ENCODE peak calls at places on chromosome 19, in five cellular contexts. B is stimulated activated CD4-positive, alpha-beta T cell treated with anti-CD3 and anti-CD28 coated beads, TNF-alpha, amount 100 ng/mL, for 24 hours; Q is osteoblast; N is tibial nerve; H is stimulated activated CD8-positive, alpha-beta memory T cell treated with anti-CD3 and anti-CD28 coated beads, Interleukin-4, amount 100 ng/mL, for 24 hours. F is an unnamed sample.

GRCh38 chr19:34347561-34348165 is 17.3 kb upstream of the GPI start:
- DNase-seq in B (no peak), Q (no peak), N (no peak), H (no peak), F (no peak)

GRCh38 chr19:49441960-49442350 is 628 bp upstream of the SLC17A7 start:
- DNase-seq in B (no peak), Q (peak), N (no peak), H (no peak), F (no peak)

GRCh38 chr19:17214531-17215124 is 529 bp upstream of the USE1 start:
- DNase-seq in B (no peak), Q (peak), N (no peak), H (no peak), F (peak)

GRCh38 chr19:1747285-1748114 is 5.8 kb upstream of the ONECUT3 start:
- DNase-seq in B (peak), Q (peak), N (no peak), H (no peak), F (peak)

GRCh38 chr19:49684251-49684982 is 5.0 kb upstream of the ADM5 start:
- DNase-seq in B (no peak), Q (peak), N (no peak), H (no peak), F (peak)

GRCh38 chr19:48968179-48968661 is 3.1 kb downstream of the FTL start:
- DNase-seq in B (no peak), Q (peak), N (no peak), H (no peak), F (no peak)

GRCh38 chr19:18428173-18428836 is 9.1 kb downstream of the SSBP4 start:
- DNase-seq in B (no peak), Q (peak), N (no peak), H (no peak), F (no peak)

GRCh38 chr19:1001538-1002166 is 1.4 kb downstream of the GRIN3B start:
- DNase-seq in B (peak), Q (peak), N (no peak), H (peak), F (peak)

GRCh38 chr19:34306213-34306661 is 51.9 kb downstream of the GARRE1 start:
- DNase-seq in B (no peak), Q (no peak), N (no peak), H (no peak), F (no peak)

GRCh38 chr19:46265217-46265828 is 31.5 kb upstream of the HIF3A start:
- DNase-seq in B (peak), Q (peak), N (no peak), H (peak), F (peak)

GRCh38 chr19:10292206-10292788 is 2.5 kb downstream of the ICAM5 start:
- DNase-seq in B (peak), Q (peak), N (peak), H (peak), F (peak)

GRCh38 chr19:50046649-50047503 is 21.1 kb downstream of the ZNF473 start:
- DNase-seq in B (peak), Q (no peak), N (peak), H (peak), F (peak)

F was measured in H7.